ENCODE peak calls at places on chromosomes 7 and 10, in eight cellular contexts. One of them, this sample, is unnamed.

GRCh38 chr7:151436446-151437162 is 3.3 kb downstream of the CRYGN start:
- DNase-seq in adrenal gland: no peak
- DNase-seq in heart left ventricle: no peak
- DNase-seq in body of pancreas: no peak
- DNase-seq in HepG2: no peak
- DNase-seq in right lobe of liver: no peak
- DNase-seq in Peyer's patch: no peak
- DNase-seq in ovary: peak
- DNase-seq in this sample: no peak

GRCh38 chr10:26860026-26860541 is 674 bp downstream of the ABI1 start:
- DNase-seq in adrenal gland: peak
- DNase-seq in heart left ventricle: peak
- DNase-seq in body of pancreas: peak
- DNase-seq in HepG2: peak
- DNase-seq in right lobe of liver: peak
- DNase-seq in Peyer's patch: peak
- DNase-seq in ovary: peak
- DNase-seq in this sample: peak

GRCh38 chr7:116097365-116098009 is 66.9 kb upstream of the TFEC start:
- DNase-seq in adrenal gland: no peak
- DNase-seq in heart left ventricle: no peak
- DNase-seq in body of pancreas: no peak
- DNase-seq in HepG2: peak
- DNase-seq in right lobe of liver: no peak
- DNase-seq in Peyer's patch: no peak
- DNase-seq in ovary: no peak
- DNase-seq in this sample: no peak

GRCh38 chr10:69974551-69975155 is 78.0 kb upstream of the MACROH2A2 start:
- DNase-seq in adrenal gland: no peak
- DNase-seq in heart left ventricle: no peak
- DNase-seq in body of pancreas: no peak
- DNase-seq in HepG2: no peak
- DNase-seq in right lobe of liver: no peak
- DNase-seq in Peyer's patch: no peak
- DNase-seq in ovary: no peak
- DNase-seq in this sample: no peak

GRCh38 chr7:84821671-84822534 is 365.0 kb downstream of the SEMA3D start:
- DNase-seq in adrenal gland: no peak
- DNase-seq in heart left ventricle: no peak
- DNase-seq in body of pancreas: no peak
- DNase-seq in HepG2: no peak
- DNase-seq in right lobe of liver: no peak
- DNase-seq in Peyer's patch: no peak
- DNase-seq in ovary: no peak
- DNase-seq in this sample: no peak

GRCh38 chr7:99194301-99194700 is 13.6 kb downstream of the KPNA7 start:
- DNase-seq in adrenal gland: no peak
- DNase-seq in heart left ventricle: no peak
- DNase-seq in body of pancreas: no peak
- DNase-seq in HepG2: no peak
- DNase-seq in right lobe of liver: no peak
- DNase-seq in Peyer's patch: no peak
- DNase-seq in ovary: no peak
- DNase-seq in this sample: no peak

GRCh38 chr7:106620681-106621080 is 40.3 kb downstream of the CCDC71L start:
- DNase-seq in adrenal gland: no peak
- DNase-seq in heart left ventricle: no peak
- DNase-seq in body of pancreas: no peak
- DNase-seq in HepG2: no peak
- DNase-seq in right lobe of liver: no peak
- DNase-seq in Peyer's patch: no peak
- DNase-seq in ovary: no peak
- DNase-seq in this sample: no peak

GRCh38 chr7:501526-501925 is 18.1 kb downstream of the PDGFA start:
- DNase-seq in adrenal gland: no peak
- DNase-seq in heart left ventricle: no peak
- DNase-seq in body of pancreas: no peak
- DNase-seq in HepG2: no peak
- DNase-seq in right lobe of liver: peak
- DNase-seq in Peyer's patch: no peak
- DNase-seq in ovary: no peak
- DNase-seq in this sample: peak

GRCh38 chr7:149859881-149860280 is 13.9 kb upstream of the ATP6V0E2 start:
- DNase-seq in adrenal gland: no peak
- DNase-seq in heart left ventricle: no peak
- DNase-seq in body of pancreas: no peak
- DNase-seq in HepG2: no peak
- DNase-seq in right lobe of liver: no peak
- DNase-seq in Peyer's patch: no peak
- DNase-seq in ovary: no peak
- DNase-seq in this sample: no peak

GRCh38 chr7:157700237-157701005 is 363.6 kb downstream of the DNAJB6 start:
- DNase-seq in adrenal gland: no peak
- DNase-seq in heart left ventricle: no peak
- DNase-seq in body of pancreas: no peak
- DNase-seq in HepG2: no peak
- DNase-seq in right lobe of liver: no peak
- DNase-seq in Peyer's patch: peak
- DNase-seq in ovary: peak
- DNase-seq in this sample: peak

GRCh38 chr7:21944616-21945373 is 904 bp downstream of the CDCA7L start:
- DNase-seq in adrenal gland: no peak
- DNase-seq in heart left ventricle: peak
- DNase-seq in body of pancreas: peak
- DNase-seq in HepG2: no peak
- DNase-seq in right lobe of liver: peak
- DNase-seq in Peyer's patch: peak
- DNase-seq in ovary: peak
- DNase-seq in this sample: peak

GRCh38 chr7:98808751-98809460 is 60.9 kb downstream of the TMEM130 start:
- DNase-seq in adrenal gland: no peak
- DNase-seq in heart left ventricle: no peak
- DNase-seq in body of pancreas: no peak
- DNase-seq in HepG2: no peak
- DNase-seq in right lobe of liver: no peak
- DNase-seq in Peyer's patch: no peak
- DNase-seq in ovary: no peak
- DNase-seq in this sample: no peak

GRCh38 chr7:144885453-144885852 is 49.6 kb upstream of the TPK1 start:
- DNase-seq in adrenal gland: no peak
- DNase-seq in heart left ventricle: no peak
- DNase-seq in body of pancreas: no peak
- DNase-seq in HepG2: no peak
- DNase-seq in right lobe of liver: no peak
- DNase-seq in Peyer's patch: no peak
- DNase-seq in ovary: no peak
- DNase-seq in this sample: no peak

GRCh38 chr7:102244601-102245000 is 42.1 kb upstream of the SH2B2 start:
- DNase-seq in adrenal gland: no peak
- DNase-seq in heart left ventricle: no peak
- DNase-seq in body of pancreas: no peak
- DNase-seq in HepG2: no peak
- DNase-seq in right lobe of liver: no peak
- DNase-seq in Peyer's patch: no peak
- DNase-seq in ovary: no peak
- DNase-seq in this sample: no peak

GRCh38 chr10:107548301-107548700 is 383.8 kb upstream of the SORCS1 start:
- DNase-seq in adrenal gland: no peak
- DNase-seq in heart left ventricle: no peak
- DNase-seq in body of pancreas: no peak
- DNase-seq in HepG2: no peak
- DNase-seq in right lobe of liver: no peak
- DNase-seq in Peyer's patch: no peak
- DNase-seq in ovary: no peak
- DNase-seq in this sample: no peak

GRCh38 chr10:70381491-70382421 is 669 bp downstream of the LRRC20 start:
- DNase-seq in adrenal gland: peak
- DNase-seq in heart left ventricle: peak
- DNase-seq in body of pancreas: peak
- DNase-seq in HepG2: no peak
- DNase-seq in right lobe of liver: peak
- DNase-seq in Peyer's patch: peak
- DNase-seq in ovary: peak
- DNase-seq in this sample: peak

GRCh38 chr7:155769701-155770100 is 42.6 kb downstream of the SHH start:
- DNase-seq in adrenal gland: no peak
- DNase-seq in heart left ventricle: no peak
- DNase-seq in body of pancreas: no peak
- DNase-seq in HepG2: no peak
- DNase-seq in right lobe of liver: no peak
- DNase-seq in Peyer's patch: no peak
- DNase-seq in ovary: no peak
- DNase-seq in this sample: no peak

GRCh38 chr7:33418251-33418701 is 288.9 kb downstream of the BBS9 start:
- DNase-seq in adrenal gland: no peak
- DNase-seq in heart left ventricle: no peak
- DNase-seq in body of pancreas: no peak
- DNase-seq in HepG2: no peak
- DNase-seq in right lobe of liver: no peak
- DNase-seq in Peyer's patch: no peak
- DNase-seq in ovary: no peak
- DNase-seq in this sample: no peak

GRCh38 chr7:124566576-124566975 is 199.0 kb downstream of the GPR37 start:
- DNase-seq in adrenal gland: no peak
- DNase-seq in heart left ventricle: no peak
- DNase-seq in body of pancreas: peak
- DNase-seq in HepG2: no peak
- DNase-seq in right lobe of liver: no peak
- DNase-seq in Peyer's patch: no peak
- DNase-seq in ovary: no peak
- DNase-seq in this sample: no peak

GRCh38 chr7:101235050-101235449 is 2.6 kb downstream of the CLDN15 start:
- DNase-seq in adrenal gland: no peak
- DNase-seq in heart left ventricle: no peak
- DNase-seq in body of pancreas: no peak
- DNase-seq in HepG2: peak
- DNase-seq in right lobe of liver: no peak
- DNase-seq in Peyer's patch: no peak
- DNase-seq in ovary: no peak
- DNase-seq in this sample: no peak
- H3K27ac ChIP-seq in adrenal gland: no peak
- H3K27ac ChIP-seq in heart left ventricle: no peak
- H3K27ac ChIP-seq in body of pancreas: no peak
- H3K27ac ChIP-seq in HepG2: no peak
- H3K27ac ChIP-seq in right lobe of liver: no peak
- H3K27ac ChIP-seq in Peyer's patch: peak
- H3K27ac ChIP-seq in ovary: no peak
- H3K27ac ChIP-seq in this sample: no peak

GRCh38 chr10:131652416-131652815 is 248.4 kb upstream of the PPP2R2D start:
- DNase-seq in adrenal gland: no peak
- DNase-seq in heart left ventricle: no peak
- DNase-seq in body of pancreas: no peak
- DNase-seq in HepG2: no peak
- DNase-seq in right lobe of liver: no peak
- DNase-seq in Peyer's patch: no peak
- DNase-seq in ovary: no peak
- DNase-seq in this sample: peak
- H3K4me3 ChIP-seq in adrenal gland: no peak
- H3K4me3 ChIP-seq in heart left ventricle: no peak
- H3K4me3 ChIP-seq in body of pancreas: no peak
- H3K4me3 ChIP-seq in HepG2: no peak
- H3K4me3 ChIP-seq in right lobe of liver: no peak
- H3K4me3 ChIP-seq in Peyer's patch: no peak
- H3K4me3 ChIP-seq in ovary: no peak
- H3K4me3 ChIP-seq in this sample: no peak

GRCh38 chr10:74012480-74012879 is 14.6 kb downstream of the VCL start:
- DNase-seq in adrenal gland: no peak
- DNase-seq in heart left ventricle: no peak
- DNase-seq in body of pancreas: no peak
- DNase-seq in HepG2: no peak
- DNase-seq in right lobe of liver: no peak
- DNase-seq in Peyer's patch: no peak
- DNase-seq in ovary: no peak
- DNase-seq in this sample: no peak

GRCh38 chr10:74011016-74011415 is 13.1 kb downstream of the VCL start:
- DNase-seq in adrenal gland: no peak
- DNase-seq in heart left ventricle: no peak
- DNase-seq in body of pancreas: no peak
- DNase-seq in HepG2: no peak
- DNase-seq in right lobe of liver: no peak
- DNase-seq in Peyer's patch: no peak
- DNase-seq in ovary: no peak
- DNase-seq in this sample: no peak

GRCh38 chr10:74011762-74012161 is 13.8 kb downstream of the VCL start:
- DNase-seq in adrenal gland: peak
- DNase-seq in heart left ventricle: peak
- DNase-seq in body of pancreas: peak
- DNase-seq in HepG2: no peak
- DNase-seq in right lobe of liver: no peak
- DNase-seq in Peyer's patch: no peak
- DNase-seq in ovary: no peak
- DNase-seq in this sample: no peak

GRCh38 chr10:74006269-74006668 is 8.4 kb downstream of the VCL start:
- DNase-seq in adrenal gland: no peak
- DNase-seq in heart left ventricle: no peak
- DNase-seq in body of pancreas: no peak
- DNase-seq in HepG2: no peak
- DNase-seq in right lobe of liver: no peak
- DNase-seq in Peyer's patch: no peak
- DNase-seq in ovary: no peak
- DNase-seq in this sample: no peak

DNA sequence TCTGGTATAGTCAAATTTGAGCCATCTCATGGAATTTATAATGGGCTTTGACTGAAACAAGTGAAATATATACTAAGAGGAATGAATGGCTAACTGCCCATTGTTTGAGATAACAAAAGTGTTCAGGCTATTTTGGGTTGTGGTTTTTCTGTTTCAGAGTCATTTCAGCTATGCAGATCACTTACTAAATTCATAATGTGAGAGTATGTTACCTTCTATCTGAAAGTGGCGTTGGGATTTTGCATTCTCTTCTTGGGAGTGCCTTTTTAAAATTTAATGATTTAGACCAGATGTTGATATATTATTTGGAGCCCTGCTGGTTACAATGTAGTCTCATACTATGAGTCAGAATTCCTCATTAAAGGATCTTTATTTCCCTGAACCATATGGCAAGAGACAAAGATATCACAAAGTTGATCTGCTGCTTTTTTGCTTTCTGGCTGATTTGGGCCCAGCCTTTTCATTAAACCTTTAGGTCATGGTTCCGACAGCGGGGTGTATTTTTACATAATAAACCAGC is 10.4 kb downstream of the VCL start:
- DNase-seq in adrenal gland: no peak
- DNase-seq in heart left ventricle: no peak
- DNase-seq in body of pancreas: no peak
- DNase-seq in HepG2: no peak
- DNase-seq in right lobe of liver: no peak
- DNase-seq in Peyer's patch: no peak
- DNase-seq in ovary: no peak
- DNase-seq in this sample: no peak
- TF ChIP-seq POLR2A in adrenal gland: no peak
- TF ChIP-seq POLR2A in heart left ventricle: no peak
- TF ChIP-seq POLR2A in body of pancreas: no peak
- TF ChIP-seq POLR2A in HepG2: no peak
- TF ChIP-seq POLR2A in right lobe of liver: no peak
- TF ChIP-seq POLR2A in Peyer's patch: no peak
- TF ChIP-seq POLR2A in ovary: no peak
- TF ChIP-seq POLR2A in this sample: no peak

DNA sequence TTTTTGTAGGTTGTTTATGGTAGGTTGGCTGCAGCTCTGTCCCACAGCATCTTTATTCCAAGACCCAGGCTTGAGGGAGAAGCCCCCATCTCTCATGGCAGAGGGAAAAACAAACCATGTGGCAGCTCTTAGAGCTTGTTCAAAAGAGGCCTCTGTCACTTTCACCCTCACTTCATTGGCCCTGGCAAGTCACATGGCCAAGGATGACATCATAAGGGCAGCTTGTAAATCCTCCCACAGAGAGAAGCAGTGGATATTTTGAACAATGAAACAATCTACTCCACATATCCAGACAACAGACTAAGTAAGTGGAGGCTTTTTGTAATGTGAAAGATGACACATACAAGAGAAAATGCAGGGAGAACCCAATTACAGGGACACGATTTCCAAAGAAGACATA is 108.1 kb downstream of the GRID1 start:
- DNase-seq in adrenal gland: no peak
- DNase-seq in heart left ventricle: no peak
- DNase-seq in body of pancreas: no peak
- DNase-seq in HepG2: no peak
- DNase-seq in right lobe of liver: no peak
- DNase-seq in Peyer's patch: no peak
- DNase-seq in ovary: no peak
- DNase-seq in this sample: no peak
- H3K27ac ChIP-seq in adrenal gland: no peak
- H3K27ac ChIP-seq in heart left ventricle: no peak
- H3K27ac ChIP-seq in body of pancreas: no peak
- H3K27ac ChIP-seq in HepG2: no peak
- H3K27ac ChIP-seq in right lobe of liver: no peak
- H3K27ac ChIP-seq in Peyer's patch: no peak
- H3K27ac ChIP-seq in ovary: no peak
- H3K27ac ChIP-seq in this sample: no peak

This sample was measured in spleen.